ENCODE peak calls at places on chromosomes 7 and 10, in nine cellular contexts. O is adrenal gland, B is Peyer's patch, Y is lung, N is fibroblast of lung, T is K562, H is dorsolateral prefrontal cortex, F is pancreas, A is right lobe of liver. V is an unnamed sample. For H3K27me3, the result is how much of the 10 kb centered on the place peaks cover.

GRCh38 chr10:97169911-97170693 is 15.7 kb downstream of the SLIT1 start:
- DNase-seq in A (peak), H (no peak), B (no peak), T (no peak), N (no peak), O (peak), Y (peak), F (no peak), V (no peak)

GRCh38 chr7:139842414-139843210 is 13.5 kb downstream of the TBXAS1 start:
- DNase-seq in Y (no peak), A (no peak), T (no peak), F (no peak), N (peak), H (no peak), O (no peak), B (peak), V (peak)

GRCh38 chr10:48224979-48225560 is 49.4 kb downstream of the FRMPD2 start:
- DNase-seq in A (no peak), Y (no peak), O (peak), B (no peak), H (no peak), N (no peak), T (no peak), F (no peak), V (no peak)

GRCh38 chr10:114638874-114639625 is 19.0 kb downstream of the ABLIM1 start:
- DNase-seq in A (no peak), T (no peak), O (no peak), F (no peak), B (no peak), Y (no peak), H (no peak), N (peak), V (peak)

GRCh38 chr10:125694874-125695273 is 11.9 kb upstream of the TEX36 start:
- DNase-seq in Y (no peak), H (no peak), F (no peak), T (no peak), O (no peak), N (peak), A (no peak), B (no peak), V (no peak)

GRCh38 chr10:89609730-89610393 is 35.2 kb downstream of the PANK1 start:
- DNase-seq in N (no peak), T (peak), Y (no peak), B (no peak), O (no peak), H (no peak), F (no peak), A (no peak), V (peak)

GRCh38 chr10:115948415-115948814 is 324.6 kb downstream of the GFRA1 start:
- DNase-seq in H (no peak), A (no peak), O (no peak), T (no peak), B (no peak), Y (no peak), F (no peak), N (peak), V (no peak)

GRCh38 chr7:128869944-128870285 is 7.3 kb downstream of the ATP6V1F start:
- DNase-seq in T (no peak), O (no peak), Y (no peak), B (no peak), H (no peak), F (peak), N (no peak), A (no peak), V (no peak)

GRCh38 chr7:74479961-74480829 is 26.5 kb downstream of the GTF2IRD1 start:
- DNase-seq in Y (peak), N (peak), O (peak), H (peak), T (no peak), F (peak), B (no peak), A (peak), V (no peak)

GRCh38 chr7:114295522-114295921 is 119.1 kb upstream of the FOXP2 start:
- DNase-seq in H (no peak), O (no peak), Y (no peak), A (no peak), F (no peak), T (no peak), B (no peak), N (no peak), V (no peak)

GRCh38 chr10:45513586-45513985 is 139.6 kb downstream of the ALOX5 start:
- DNase-seq in O (no peak), B (no peak), F (no peak), A (no peak), N (no peak), H (no peak), T (no peak), Y (no peak), V (no peak)

GRCh38 chr7:137080516-137081203 is 212.2 kb downstream of the CHRM2 start:
- DNase-seq in B (no peak), N (peak), Y (no peak), T (no peak), F (no peak), O (no peak), A (no peak), H (no peak), V (peak)

GRCh38 chr7:22786290-22786932 is 36.2 kb downstream of the TOMM7 start:
- DNase-seq in O (no peak), H (no peak), F (no peak), B (no peak), A (no peak), N (no peak), T (no peak), Y (no peak), V (no peak)

GRCh38 chr10:130740166-130740565 is 571.4 kb downstream of the TCERG1L start:
- DNase-seq in B (no peak), Y (no peak), F (no peak), T (no peak), H (no peak), O (no peak), A (no peak), N (no peak), V (no peak)

GRCh38 chr10:10589540-10589939 is 428.1 kb upstream of the CELF2 start:
- DNase-seq in F (no peak), T (no peak), O (peak), B (no peak), Y (no peak), H (no peak), N (peak), A (no peak), V (peak)

GRCh38 chr10:25682203-25682950 is 251.7 kb upstream of the MYO3A start:
- DNase-seq in N (peak), Y (no peak), A (no peak), T (peak), O (peak), F (no peak), H (peak), B (no peak), V (no peak)
- H3K4me3 ChIP-seq in N (no peak), Y (no peak), A (no peak), T (no peak), O (peak), F (no peak), H (peak), B (no peak), V (no peak)

DNA sequence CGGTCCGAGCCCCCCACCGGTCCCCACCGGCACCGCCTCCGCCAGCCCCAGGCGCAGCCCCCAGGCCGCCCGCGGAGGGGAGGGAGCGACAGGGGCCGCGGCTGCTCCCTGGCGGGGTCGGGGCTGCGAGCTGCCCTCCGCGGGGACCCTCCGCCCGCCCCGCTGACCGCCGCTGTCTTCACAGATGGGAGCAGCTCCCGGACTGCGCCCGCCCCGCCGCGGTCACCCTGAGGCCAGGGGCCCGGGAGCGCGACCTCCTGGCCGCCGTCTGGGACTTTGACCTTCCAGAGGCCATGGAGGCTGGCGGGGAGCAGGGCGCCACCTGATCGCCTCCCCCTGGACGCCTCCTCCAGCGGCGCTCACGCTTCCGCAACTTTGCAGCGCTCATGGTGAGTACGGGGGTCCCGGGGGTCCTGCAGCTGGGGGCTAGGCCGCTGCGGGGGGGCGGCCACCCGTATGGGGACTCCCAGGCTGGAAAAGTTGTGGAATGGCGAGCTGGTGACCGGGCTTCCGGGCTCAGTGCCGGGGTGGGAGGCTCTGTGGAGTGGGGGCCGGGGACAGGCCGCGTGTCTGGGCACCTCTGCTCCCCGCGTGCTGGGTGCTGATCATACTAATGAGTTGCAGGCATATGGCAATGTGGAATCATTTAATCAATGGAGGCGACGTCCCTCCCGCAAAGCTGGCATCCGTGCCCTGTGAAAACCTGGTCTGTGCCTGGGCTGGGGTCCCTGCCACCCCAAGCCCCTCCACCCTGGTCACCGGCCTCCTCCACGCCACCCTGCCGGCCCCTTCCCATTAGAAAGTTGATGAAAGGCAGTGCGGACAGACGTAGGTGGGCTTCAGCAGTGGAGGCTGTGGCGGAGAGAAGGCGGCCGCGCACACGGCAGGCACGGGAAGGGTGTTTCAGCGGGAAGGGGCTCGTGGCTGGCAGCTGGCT is 1.1 kb downstream of the ADGRA1 start:
- DNase-seq in H (no peak), N (no peak), Y (no peak), F (peak), A (no peak), B (no peak), O (no peak), T (no peak), V (no peak)
- H3K27me3 ChIP-seq in H (under half), N (under half), Y (under half), F (under half), A (under half), B (under half), O (half or more), T (under half), V (under half)

DNA sequence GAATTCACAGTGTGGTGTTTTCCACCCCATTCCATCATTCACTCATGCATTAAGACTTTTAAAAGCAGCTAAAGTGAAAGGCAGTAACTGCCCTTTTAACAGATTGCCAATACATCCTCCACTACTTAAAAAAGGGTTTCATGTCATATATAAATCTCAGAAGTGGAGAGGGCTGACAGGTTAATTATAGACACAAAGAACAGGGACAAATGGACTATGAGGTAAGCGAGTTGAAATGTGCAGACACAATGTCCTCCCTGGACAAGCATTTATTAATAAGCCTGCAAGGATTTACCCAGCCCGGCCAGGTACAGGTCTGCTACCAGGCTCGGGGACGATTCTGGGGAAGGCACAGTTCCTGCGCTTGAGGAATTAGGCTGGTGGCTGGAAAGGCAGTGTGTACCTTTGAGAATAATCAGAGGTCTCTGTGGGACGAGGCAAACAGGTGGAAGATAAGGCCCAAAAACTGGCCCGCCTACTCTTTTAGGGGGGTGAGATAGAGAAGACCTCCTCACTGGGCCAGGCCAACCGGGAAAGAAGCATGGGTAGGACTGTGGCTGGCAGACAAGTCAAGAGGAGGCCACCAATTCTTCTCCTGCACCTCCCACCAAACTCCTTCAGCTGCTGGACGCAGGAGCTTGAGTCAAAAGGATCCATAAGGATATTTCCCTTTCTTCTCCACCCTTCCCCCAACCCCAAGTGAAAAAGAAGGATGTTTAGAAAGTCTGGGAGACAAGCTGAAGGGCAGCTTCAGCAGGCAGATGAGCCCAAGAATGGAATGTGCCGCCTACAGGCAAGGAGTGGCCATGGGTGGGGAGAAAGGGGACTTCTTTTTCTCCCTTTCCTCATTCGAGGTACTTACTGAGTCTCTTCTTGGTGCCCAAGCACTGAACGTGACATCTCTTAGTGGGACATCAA is 1.5 kb downstream of the PDLIM1 start:
- DNase-seq in O (no peak), A (no peak), H (no peak), F (no peak), N (no peak), Y (no peak), T (peak), B (no peak), V (no peak)
- TF ChIP-seq CTCF in O (no peak), A (peak), H (no peak), F (no peak), N (no peak), Y (no peak), T (peak), B (no peak), V (peak)

DNA sequence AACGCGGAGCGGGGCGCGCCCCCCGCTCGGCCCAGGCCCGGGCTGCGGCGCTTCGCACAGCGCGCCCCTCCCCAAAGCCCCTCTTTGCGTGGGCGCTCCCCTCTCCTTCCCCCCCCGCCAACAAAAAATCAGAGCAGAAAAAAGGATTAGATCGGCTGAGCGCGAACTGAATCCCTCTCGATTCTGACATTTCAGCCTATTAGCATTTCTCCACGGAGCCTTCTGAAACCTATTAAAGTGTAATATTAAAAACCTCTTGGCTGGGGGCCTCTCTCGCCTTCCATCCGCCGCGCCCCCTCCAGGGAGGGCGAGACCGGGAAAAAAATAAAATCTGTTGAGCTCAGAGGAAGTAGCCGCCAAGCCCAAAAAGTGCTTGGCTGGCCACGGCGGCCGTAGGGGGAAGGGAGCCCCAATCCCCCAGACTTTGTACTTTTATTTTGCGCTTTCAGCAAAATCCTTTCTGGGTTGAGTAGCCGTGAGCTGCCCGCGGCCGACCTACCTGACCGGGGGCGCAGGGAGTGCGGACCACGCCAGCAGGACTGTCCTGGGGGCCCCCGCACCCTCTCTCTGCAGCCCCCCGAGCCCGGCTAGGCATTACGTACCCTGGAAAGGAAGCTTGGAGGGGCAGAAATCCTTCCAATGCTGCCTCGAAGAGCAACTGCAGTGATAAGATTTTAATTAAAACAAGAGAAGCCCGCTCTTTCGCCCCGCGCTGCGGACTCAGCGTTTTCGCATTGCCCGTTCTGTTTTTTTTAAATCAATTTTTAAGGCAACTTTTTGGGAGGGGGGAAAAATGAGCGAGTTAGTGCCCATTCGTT is 1.3 kb upstream of the TNRC18 start:
- DNase-seq in Y (peak), T (peak), B (no peak), H (peak), A (peak), O (peak), N (peak), F (peak), V (no peak)
- H3K4me3 ChIP-seq in Y (peak), T (peak), B (peak), H (peak), A (peak), O (peak), N (peak), F (peak), V (peak)

DNA sequence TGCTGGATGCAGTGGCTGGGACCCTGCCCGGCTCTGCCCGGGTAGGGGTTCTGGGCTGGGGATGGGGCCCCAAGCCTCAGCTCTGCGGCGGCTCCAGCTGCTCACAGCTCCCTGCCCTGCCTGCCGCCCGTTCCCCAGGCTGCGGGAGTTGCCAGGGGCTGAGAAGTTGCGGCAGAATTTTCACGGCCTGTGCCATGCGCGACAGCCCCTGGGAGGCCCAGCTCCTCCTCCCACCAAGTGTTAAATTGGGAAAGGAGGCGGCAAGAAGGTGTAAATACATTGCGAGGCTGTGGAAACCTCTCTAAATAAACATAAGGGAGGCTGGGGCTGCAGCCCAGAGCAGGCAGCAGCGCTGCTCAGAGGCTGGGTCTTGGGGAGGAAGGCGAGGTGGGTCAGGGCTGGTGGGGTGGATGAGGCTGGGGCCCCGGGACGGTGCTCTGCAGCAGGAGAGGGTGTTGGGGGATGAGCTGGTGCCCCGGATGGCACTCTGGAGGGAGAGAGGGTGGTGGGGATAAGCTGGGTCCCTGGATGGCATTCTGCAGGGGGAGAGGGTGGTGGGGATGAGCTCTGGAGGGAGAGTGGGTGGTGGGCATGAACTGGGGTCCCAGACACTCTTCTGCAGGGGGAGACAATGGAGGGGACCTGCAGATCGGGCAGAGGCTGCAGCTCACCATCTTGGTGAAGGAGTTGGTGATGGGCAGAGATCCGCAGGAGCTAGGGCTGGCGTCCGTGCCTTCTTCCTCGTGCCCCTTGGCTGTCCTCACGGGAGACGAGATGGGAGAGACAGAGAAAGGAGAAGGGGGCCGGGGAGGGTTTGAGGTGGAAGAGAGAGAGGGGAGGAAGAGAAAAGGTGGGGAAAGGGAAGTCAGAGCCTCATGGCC is 85.5 kb upstream of the GNA12 start:
- DNase-seq in Y (no peak), A (peak), B (no peak), H (peak), T (no peak), F (no peak), O (no peak), N (no peak), V (no peak)
- H3K27me3 ChIP-seq in Y (under half), A (under half), B (under half), H (half or more), T (under half), F (under half), O (under half), N (under half), V (under half)

V was measured in GM06990.